ENCODE peak calls at places on chromosome 3, in six cellular contexts. N, P, Q, G, W and E are unnamed samples.
A peak's percentile ranks its signal among the peaks of the same experiment; 100 is the strongest.

GRCh38 chr3:148246286-148246685 is 451.4 kb upstream of the AGTR1 start:
- DNase-seq in N (no peak), P (no peak), Q (no peak), G (no peak), W (no peak), E (no peak)

GRCh38 chr3:155714295-155714718 is 30.6 kb downstream of the PLCH1 start:
- DNase-seq in N (peak; percentile 9), P (no peak), Q (no peak), G (no peak), W (peak; percentile 59), E (no peak)

GRCh38 chr3:138889792-138890191 is 55.1 kb upstream of the PIK3CB start:
- DNase-seq in N (no peak), P (no peak), Q (no peak), G (no peak), W (no peak), E (no peak)

GRCh38 chr3:115169808-115170207 is 22.7 kb upstream of the ZBTB20 start:
- DNase-seq in N (no peak), P (no peak), Q (peak; percentile 4), G (no peak), W (no peak), E (no peak)

GRCh38 chr3:122234117-122234516 is 50.6 kb downstream of the CASR start:
- DNase-seq in N (no peak), P (no peak), Q (no peak), G (no peak), W (no peak), E (no peak)

GRCh38 chr3:71066849-71067261 is 516.7 kb downstream of the FOXP1 start:
- DNase-seq in N (peak; percentile 29), P (no peak), Q (peak; percentile 59), G (peak; percentile 47), W (no peak), E (no peak)

GRCh38 chr3:155158361-155159037 is 78.4 kb downstream of the MME start:
- DNase-seq in N (no peak), P (no peak), Q (no peak), G (no peak), W (no peak), E (no peak)

GRCh38 chr3:57768595-57768994 is 12.5 kb downstream of the SLMAP start:
- DNase-seq in N (no peak), P (no peak), Q (no peak), G (no peak), W (no peak), E (no peak)

GRCh38 chr3:53318522-53318921 is 28.8 kb downstream of the DCP1A start:
- DNase-seq in N (no peak), P (no peak), Q (peak; percentile 74), G (no peak), W (no peak), E (no peak)

GRCh38 chr3:108940166-108940565 is 13.5 kb downstream of the GUCA1C start:
- DNase-seq in N (no peak), P (no peak), Q (no peak), G (no peak), W (no peak), E (no peak)

GRCh38 chr3:102069211-102069662 is 219.9 kb downstream of the NFKBIZ start:
- DNase-seq in N (no peak), P (no peak), Q (peak; percentile 67), G (peak; percentile 31), W (no peak), E (no peak)

GRCh38 chr3:130826516-130826915 is 67.4 kb upstream of the ATP2C1 start:
- DNase-seq in N (no peak), P (no peak), Q (no peak), G (no peak), W (no peak), E (no peak)

DNA sequence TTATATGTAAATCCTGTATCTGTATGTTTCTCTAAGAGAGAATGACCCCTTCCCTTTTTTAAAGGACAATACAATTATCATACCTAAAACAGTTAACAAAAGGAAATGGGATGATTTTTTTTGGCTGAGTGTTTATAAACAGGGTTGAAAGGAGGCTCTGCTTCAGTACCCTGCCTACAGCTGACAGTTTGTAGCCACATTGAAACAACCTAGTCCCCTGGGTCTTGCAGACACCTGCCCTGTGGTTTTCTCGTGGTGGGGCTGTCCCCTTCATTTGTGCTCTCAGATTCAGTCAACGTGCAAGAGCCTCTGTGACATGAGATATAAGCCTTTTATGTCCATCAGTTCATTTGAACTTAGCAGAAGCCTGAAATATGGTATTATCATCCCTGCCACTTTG is 2.3 kb upstream of the HMCES start:
- DNase-seq in N (no peak), P (no peak), Q (no peak), G (no peak), W (no peak), E (peak; percentile 30)
- H3K4me3 ChIP-seq in N (no peak overlapping the region), P (no peak overlapping the region), Q (no peak overlapping the region), G (no peak overlapping the region), W (no peak overlapping the region), E (no peak overlapping the region)

DNA sequence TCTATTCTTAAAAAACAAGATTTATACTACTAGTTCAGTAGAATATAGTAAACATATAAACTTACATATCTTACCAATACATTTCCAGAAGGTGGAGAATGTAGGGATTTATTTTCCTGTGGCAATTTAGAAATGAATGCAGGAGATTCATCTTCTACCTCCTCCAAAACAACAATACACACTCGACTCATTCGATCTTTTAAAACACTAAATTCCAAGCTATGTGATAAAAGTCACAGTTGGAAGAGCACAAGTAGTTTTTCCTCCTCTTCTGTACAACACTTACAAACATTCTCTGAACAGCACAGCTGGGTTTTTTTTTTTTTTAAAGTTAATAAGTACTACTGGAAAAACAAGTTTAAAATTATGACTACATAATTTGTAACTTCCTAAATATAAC is 1.4 kb downstream of the ANKRD28 start:
- DNase-seq in N (no peak), P (no peak), Q (no peak), G (no peak), W (no peak), E (no peak)
- H3K4me3 ChIP-seq in N (no peak overlapping the region), P (no peak overlapping the region), Q (peak overlapping the region; percentile 79), G (peak overlapping the region; percentile 42), W (no peak overlapping the region), E (peak overlapping the region; percentile 49)

GRCh38 chr3:64272842-64273241 is 47.6 kb upstream of the PRICKLE2 start:
- DNase-seq in N (no peak), P (no peak), Q (no peak), G (no peak), W (no peak), E (no peak)
- H3K4me3 ChIP-seq in N (no peak overlapping the region), P (no peak overlapping the region), Q (no peak overlapping the region), G (no peak overlapping the region), W (no peak overlapping the region), E (no peak overlapping the region)

DNA sequence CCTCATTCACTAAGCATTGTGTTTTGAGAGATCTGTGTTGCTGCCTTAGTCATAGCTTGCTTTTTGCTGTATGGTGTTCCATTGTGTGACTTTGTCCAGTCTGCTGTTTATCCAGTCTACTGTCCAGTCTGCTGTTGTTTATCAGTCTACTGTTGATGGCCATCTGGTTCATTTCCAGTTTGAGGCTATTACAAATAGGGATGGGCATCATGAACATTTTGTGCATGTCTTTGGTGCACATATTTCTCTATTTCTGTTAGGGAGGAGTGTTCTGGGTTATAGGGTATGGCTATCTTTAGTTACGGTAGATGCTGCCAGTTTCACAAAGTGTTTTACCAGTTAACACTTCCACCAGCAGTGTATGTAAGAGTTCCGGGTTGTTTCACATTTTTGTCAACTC is 22.2 kb upstream of the CLEC3B start:
- DNase-seq in N (no peak), P (no peak), Q (no peak), G (no peak), W (no peak), E (no peak)
- H3K4me3 ChIP-seq in N (no peak overlapping the region), P (no peak overlapping the region), Q (no peak overlapping the region), G (no peak overlapping the region), W (no peak overlapping the region), E (no peak overlapping the region)

GRCh38 chr3:185943363-185944106 is 5.7 kb upstream of the TRA2B start:
- DNase-seq in N (peak; percentile 90), P (peak; percentile 85), Q (peak; percentile 76), G (peak; percentile 86), W (peak; percentile 93), E (peak; percentile 59)
- H3K4me3 ChIP-seq in N (no peak overlapping the region), P (no peak overlapping the region), Q (no peak overlapping the region), G (no peak overlapping the region), W (no peak overlapping the region), E (no peak overlapping the region)

GRCh38 chr3:43294975-43295374 is 8.6 kb downstream of the SNRK start:
- DNase-seq in N (no peak), P (no peak), Q (peak; percentile 46), G (no peak), W (no peak), E (no peak)
- H3K4me3 ChIP-seq in N (no peak overlapping the region), P (no peak overlapping the region), Q (no peak overlapping the region), G (no peak overlapping the region), W (no peak overlapping the region), E (no peak overlapping the region)

GRCh38 chr3:48693826-48694225 is 8.1 kb upstream of the NCKIPSD start:
- DNase-seq in N (no peak), P (no peak), Q (no peak), G (no peak), W (no peak), E (no peak)
- H3K4me3 ChIP-seq in N (no peak overlapping the region), P (no peak overlapping the region), Q (peak overlapping the region; percentile 50), G (no peak overlapping the region), W (no peak overlapping the region), E (no peak overlapping the region)

GRCh38 chr3:112115161-112115739 is 17.8 kb downstream of the GCSAM start:
- DNase-seq in N (no peak), P (no peak), Q (no peak), G (no peak), W (no peak), E (no peak)
- H3K4me3 ChIP-seq in N (no peak overlapping the region), P (no peak overlapping the region), Q (no peak overlapping the region), G (no peak overlapping the region), W (no peak overlapping the region), E (no peak overlapping the region)

GRCh38 chr3:13111173-13111873 is 38.1 kb upstream of the IQSEC1 start:
- DNase-seq in N (peak; percentile 57), P (no peak), Q (no peak), G (no peak), W (no peak), E (no peak)
- H3K4me3 ChIP-seq in N (no peak overlapping the region), P (no peak overlapping the region), Q (no peak overlapping the region), G (no peak overlapping the region), W (no peak overlapping the region), E (no peak overlapping the region)